ENCODE peak calls at places on chromosomes 2 and 18, in seven cellular contexts. R is mucosa of descending colon; F is CD8-positive, alpha-beta T cell; U is fibroblast of mammary gland; Z is astrocyte of the spinal cord; Y is PC-3; I is tibial artery. P is an unnamed sample.

GRCh38 chr2:160062283-160063005 is at the start of gene PLA2R1:
- DNase-seq in R (peak; percentile 72), F (no peak), U (peak; percentile 30), Z (peak; percentile 34), Y (peak; percentile 60), I (peak; percentile 84), P (peak; percentile 87)

GRCh38 chr2:190713476-190713875 is 64.6 kb downstream of the NAB1 start:
- DNase-seq in R (no peak), F (no peak), U (no peak), Z (no peak), Y (no peak), I (no peak), P (no peak)

GRCh38 chr18:26768388-26768787 is 97.1 kb downstream of the AQP4 start:
- DNase-seq in R (no peak), F (no peak), U (no peak), Z (no peak), Y (no peak), I (no peak), P (no peak)

GRCh38 chr18:21955757-21956652 is 213.4 kb upstream of the GATA6 start:
- DNase-seq in R (peak; percentile 93), F (peak; percentile 74), U (peak; percentile 64), Z (peak; percentile 59), Y (peak; percentile 81), I (peak; percentile 71), P (peak; percentile 89)

GRCh38 chr2:172806426-172807008 is 70.9 kb downstream of the RAPGEF4 start:
- DNase-seq in R (peak; percentile 14), F (no peak), U (peak; percentile 72), Z (peak; percentile 74), Y (peak; percentile 70), I (no peak), P (no peak)

GRCh38 chr2:18993756-18994155 is 364.7 kb downstream of the OSR1 start:
- DNase-seq in R (no peak), F (no peak), U (peak; percentile 43), Z (no peak), Y (no peak), I (no peak), P (no peak)

GRCh38 chr2:222383255-222383654 is 41.1 kb upstream of the SGPP2 start:
- DNase-seq in R (no peak), F (no peak), U (no peak), Z (no peak), Y (no peak), I (no peak), P (no peak)

GRCh38 chr2:210132239-210132638 is 39.0 kb downstream of the KANSL1L start:
- DNase-seq in R (no peak), F (no peak), U (no peak), Z (no peak), Y (no peak), I (no peak), P (no peak)

GRCh38 chr2:147500229-147500628 is 344.6 kb upstream of the ACVR2A start:
- DNase-seq in R (no peak), F (no peak), U (no peak), Z (no peak), Y (no peak), I (no peak), P (no peak)

GRCh38 chr18:497688-498087 is 2.8 kb downstream of the COLEC12 start:
- DNase-seq in R (no peak), F (no peak), U (no peak), Z (no peak), Y (no peak), I (no peak), P (no peak)

GRCh38 chr2:163771596-163771995 is 35.8 kb upstream of the FIGN start:
- DNase-seq in R (no peak), F (no peak), U (no peak), Z (no peak), Y (peak; percentile 83), I (no peak), P (no peak)

GRCh38 chr2:32067549-32067948 is 4.2 kb downstream of the SPAST start:
- DNase-seq in R (no peak), F (no peak), U (no peak), Z (no peak), Y (no peak), I (no peak), P (no peak)

DNA sequence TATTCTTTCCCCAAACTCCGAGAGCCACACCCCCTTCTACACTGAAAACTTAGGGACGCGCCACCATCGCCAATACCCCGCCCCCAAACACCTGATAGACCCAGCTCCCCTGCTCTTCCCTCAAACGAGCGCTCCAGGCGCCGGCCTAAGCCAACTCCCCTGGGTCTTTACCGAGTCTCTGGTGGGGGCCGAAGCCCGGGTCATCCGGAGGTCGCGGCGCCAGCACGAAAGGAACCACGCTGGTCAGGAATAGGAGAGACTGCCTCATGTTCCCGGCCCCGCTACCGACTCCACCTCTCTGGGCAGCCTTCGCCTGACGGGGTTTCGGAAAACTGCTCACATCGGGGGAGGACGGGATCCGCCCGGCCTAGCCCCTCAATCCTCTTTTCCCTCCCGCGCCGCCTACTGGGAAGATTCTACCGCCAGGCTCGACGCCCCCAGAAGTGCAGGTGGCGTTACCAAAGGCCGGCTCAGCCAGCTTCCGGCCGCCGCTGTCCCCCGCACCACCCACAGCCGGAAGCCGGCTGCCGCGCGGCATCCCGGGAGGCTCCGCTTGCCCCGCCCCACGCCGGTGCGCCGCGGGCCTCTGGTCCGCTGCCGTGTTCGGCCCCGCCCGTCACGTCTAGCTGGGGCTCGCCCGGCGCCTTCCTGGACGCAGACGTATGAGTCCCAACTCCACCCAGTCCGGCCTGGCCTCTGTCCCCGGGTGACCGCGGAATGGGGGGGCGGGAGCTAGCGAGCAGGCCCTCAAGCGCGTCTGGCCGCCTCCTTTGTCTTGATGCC is at the start of gene ADAM17:
- DNase-seq in R (peak; percentile 97), F (peak; percentile 80), U (peak; percentile 93), Z (peak; percentile 99), Y (peak; percentile 98), I (peak; percentile 99), P (peak; percentile 99)
- TF ChIP-seq CTCF in R (peak; percentile 32), F (no peak), U (peak; percentile 31), Z (peak; percentile 63), Y (peak; percentile 55), I (peak; percentile 68), P (peak; percentile 69)

GRCh38 chr2:64989126-64989981 is at the start of gene SLC1A4:
- DNase-seq in R (peak; percentile 94), F (peak; percentile 62), U (peak; percentile 81), Z (peak; percentile 88), Y (peak; percentile 72), I (peak; percentile 98), P (peak; percentile 84)
- TF ChIP-seq CTCF in R (no peak), F (no peak), U (no peak), Z (no peak), Y (no peak), I (no peak), P (no peak)

GRCh38 chr2:47487498-47487875 is 84.5 kb downstream of the MSH2 start:
- DNase-seq in R (no peak), F (no peak), U (no peak), Z (no peak), Y (no peak), I (no peak), P (no peak)

GRCh38 chr2:47485177-47485576 is 82.2 kb downstream of the MSH2 start:
- DNase-seq in R (no peak), F (no peak), U (no peak), Z (no peak), Y (no peak), I (no peak), P (no peak)

GRCh38 chr2:47488870-47489584 is 86.1 kb downstream of the MSH2 start:
- DNase-seq in R (no peak), F (no peak), U (peak; percentile 87), Z (peak; percentile 78), Y (peak; percentile 88), I (peak; percentile 19), P (no peak)

GRCh38 chr2:47485751-47486300 is 82.9 kb downstream of the MSH2 start:
- DNase-seq in R (no peak), F (no peak), U (peak; percentile 8), Z (no peak), Y (no peak), I (no peak), P (no peak)

GRCh38 chr2:47486858-47487497 is 84.0 kb downstream of the MSH2 start:
- DNase-seq in R (no peak), F (no peak), U (no peak), Z (no peak), Y (no peak), I (no peak), P (no peak)
- TF ChIP-seq CTCF in R (no peak), F (no peak), U (no peak), Z (no peak), Y (no peak), I (no peak), P (no peak)

GRCh38 chr2:168910330-168910729 is 9.2 kb downstream of the G6PC2 start:
- DNase-seq in R (no peak), F (no peak), U (no peak), Z (no peak), Y (no peak), I (no peak), P (no peak)

GRCh38 chr2:168912466-168913170 is 11.5 kb downstream of the G6PC2 start:
- DNase-seq in R (no peak), F (no peak), U (peak; percentile 17), Z (peak; percentile 36), Y (peak; percentile 17), I (no peak), P (no peak)

GRCh38 chr2:168904358-168904757 is 3.3 kb downstream of the G6PC2 start:
- DNase-seq in R (no peak), F (no peak), U (no peak), Z (no peak), Y (no peak), I (no peak), P (no peak)

GRCh38 chr2:168903888-168904287 is 2.8 kb downstream of the G6PC2 start:
- DNase-seq in R (no peak), F (no peak), U (no peak), Z (no peak), Y (no peak), I (no peak), P (no peak)

GRCh38 chr2:168907940-168908662 is 7.0 kb downstream of the G6PC2 start:
- DNase-seq in R (no peak), F (no peak), U (no peak), Z (no peak), Y (no peak), I (no peak), P (no peak)
- TF ChIP-seq CTCF in R (no peak), F (no peak), U (no peak), Z (no peak), Y (no peak), I (no peak), P (no peak)

P was measured in osteocyte.